ENCODE peak calls at places on chromosomes 2 and 18, in four cellular contexts. One of them, this sample, is unnamed. For H3K36me3, the result is how much of the 10 kb centered on the place peaks cover.

GRCh38 chr2:238924496-238925195 is 76.8 kb downstream of the TWIST2 start:
- DNase-seq in PC-9: no peak
- DNase-seq in hepatocyte: no peak
- DNase-seq in astrocyte: no peak
- DNase-seq in this sample: no peak

GRCh38 chr2:205524656-205525055 is 157.6 kb upstream of the NRP2 start:
- DNase-seq in PC-9: peak
- DNase-seq in astrocyte: no peak
- DNase-seq in hepatocyte: no peak
- DNase-seq in this sample: peak

GRCh38 chr2:155381446-155381845 is 683.0 kb downstream of the KCNJ3 start:
- DNase-seq in hepatocyte: no peak
- DNase-seq in astrocyte: no peak
- DNase-seq in PC-9: no peak
- DNase-seq in this sample: no peak

GRCh38 chr2:152411154-152411553 is 76.2 kb downstream of the FMNL2 start:
- DNase-seq in PC-9: no peak
- DNase-seq in hepatocyte: no peak
- DNase-seq in astrocyte: no peak
- DNase-seq in this sample: no peak

GRCh38 chr2:120701096-120701860 is 34.4 kb upstream of the GLI2 start:
- DNase-seq in PC-9: no peak
- DNase-seq in astrocyte: no peak
- DNase-seq in hepatocyte: no peak
- DNase-seq in this sample: no peak

GRCh38 chr2:240328526-240328925 is 106.9 kb upstream of the GPC1 start:
- DNase-seq in PC-9: no peak
- DNase-seq in astrocyte: no peak
- DNase-seq in hepatocyte: no peak
- DNase-seq in this sample: no peak

GRCh38 chr2:60882971-60883753 is 1.8 kb downstream of the REL start:
- DNase-seq in astrocyte: no peak
- DNase-seq in hepatocyte: peak
- DNase-seq in PC-9: no peak
- DNase-seq in this sample: peak

GRCh38 chr2:121202541-121203310 is 82.3 kb downstream of the TFCP2L1 start:
- DNase-seq in hepatocyte: no peak
- DNase-seq in PC-9: no peak
- DNase-seq in astrocyte: no peak
- DNase-seq in this sample: no peak

GRCh38 chr2:164710252-164710633 is 89.0 kb upstream of the GRB14 start:
- DNase-seq in hepatocyte: peak
- DNase-seq in astrocyte: peak
- DNase-seq in PC-9: no peak
- DNase-seq in this sample: no peak

GRCh38 chr2:234839285-234839684 is 112.5 kb upstream of the SH3BP4 start:
- DNase-seq in PC-9: peak
- DNase-seq in astrocyte: peak
- DNase-seq in hepatocyte: no peak
- DNase-seq in this sample: no peak

GRCh38 chr2:202965810-202966454 is 48.7 kb upstream of the NBEAL1 start:
- DNase-seq in hepatocyte: peak
- DNase-seq in astrocyte: peak
- DNase-seq in PC-9: no peak
- DNase-seq in this sample: peak

GRCh38 chr2:61471905-61472805 is 1.3 kb upstream of the USP34 start:
- DNase-seq in astrocyte: peak
- DNase-seq in hepatocyte: peak
- DNase-seq in PC-9: no peak
- DNase-seq in this sample: peak

GRCh38 chr2:132923787-132924186 is 253.8 kb upstream of the LYPD1 start:
- DNase-seq in PC-9: no peak
- DNase-seq in astrocyte: peak
- DNase-seq in hepatocyte: peak
- DNase-seq in this sample: peak

GRCh38 chr2:37764108-37764507 is 92.7 kb upstream of the CDC42EP3 start:
- DNase-seq in PC-9: no peak
- DNase-seq in hepatocyte: no peak
- DNase-seq in astrocyte: no peak
- DNase-seq in this sample: no peak

GRCh38 chr18:8301427-8302172 is 307.6 kb upstream of the RAB12 start:
- DNase-seq in astrocyte: peak
- DNase-seq in PC-9: no peak
- DNase-seq in hepatocyte: peak
- DNase-seq in this sample: no peak

GRCh38 chr2:158498043-158498748 is 41.4 kb downstream of the PKP4 start:
- DNase-seq in PC-9: no peak
- DNase-seq in astrocyte: peak
- DNase-seq in hepatocyte: no peak
- DNase-seq in this sample: no peak

GRCh38 chr2:113200236-113200635 is 26.5 kb downstream of the PSD4 start:
- DNase-seq in astrocyte: no peak
- DNase-seq in hepatocyte: no peak
- DNase-seq in PC-9: no peak
- DNase-seq in this sample: no peak

GRCh38 chr2:230184727-230185578 is 34.8 kb downstream of the SP110 start:
- DNase-seq in hepatocyte: no peak
- DNase-seq in astrocyte: peak
- DNase-seq in PC-9: no peak
- DNase-seq in this sample: no peak

GRCh38 chr2:208015475-208015874 is 9.9 kb downstream of the PLEKHM3 start:
- DNase-seq in astrocyte: no peak
- DNase-seq in hepatocyte: peak
- DNase-seq in PC-9: peak
- DNase-seq in this sample: no peak

GRCh38 chr2:133241231-133241575 is 327.1 kb downstream of the NCKAP5 start:
- DNase-seq in hepatocyte: no peak
- DNase-seq in PC-9: no peak
- DNase-seq in astrocyte: peak
- DNase-seq in this sample: no peak

GRCh38 chr2:52083214-52083613 is 1051.3 kb upstream of the NRXN1 start:
- DNase-seq in hepatocyte: no peak
- DNase-seq in astrocyte: no peak
- DNase-seq in PC-9: no peak
- DNase-seq in this sample: no peak

GRCh38 chr2:128441341-128442052 is 122.8 kb upstream of the HS6ST1 start:
- DNase-seq in astrocyte: no peak
- DNase-seq in PC-9: no peak
- DNase-seq in hepatocyte: no peak
- DNase-seq in this sample: no peak

GRCh38 chr2:45154144-45154543 is 144.9 kb upstream of the SIX2 start:
- DNase-seq in astrocyte: no peak
- DNase-seq in hepatocyte: no peak
- DNase-seq in PC-9: no peak
- DNase-seq in this sample: no peak

GRCh38 chr2:190344275-190344827 is 962 bp downstream of the INPP1 start:
- DNase-seq in hepatocyte: peak
- DNase-seq in PC-9: no peak
- DNase-seq in astrocyte: no peak
- DNase-seq in this sample: peak

GRCh38 chr2:240603081-240603835 is 16.7 kb downstream of the CAPN10 start:
- DNase-seq in PC-9: no peak
- DNase-seq in astrocyte: no peak
- DNase-seq in hepatocyte: no peak
- DNase-seq in this sample: no peak

GRCh38 chr18:58827425-58827824 is 37.3 kb upstream of the ZNF532 start:
- DNase-seq in PC-9: no peak
- DNase-seq in hepatocyte: no peak
- DNase-seq in astrocyte: no peak
- DNase-seq in this sample: no peak

GRCh38 chr2:227642691-227643090 is 23.9 kb upstream of the SCYGR5 start:
- DNase-seq in PC-9: no peak
- DNase-seq in astrocyte: peak
- DNase-seq in hepatocyte: no peak
- DNase-seq in this sample: no peak

GRCh38 chr2:222982010-222982908 is 69.7 kb upstream of the KCNE4 start:
- DNase-seq in astrocyte: peak
- DNase-seq in PC-9: peak
- DNase-seq in hepatocyte: peak
- DNase-seq in this sample: peak

GRCh38 chr2:195395351-195395750 is 261.7 kb upstream of the SLC39A10 start:
- DNase-seq in PC-9: no peak
- DNase-seq in hepatocyte: no peak
- DNase-seq in astrocyte: peak
- DNase-seq in this sample: no peak

GRCh38 chr2:62050456-62051045 is 145.1 kb downstream of the COMMD1 start:
- DNase-seq in hepatocyte: no peak
- DNase-seq in astrocyte: no peak
- DNase-seq in PC-9: no peak
- DNase-seq in this sample: no peak

GRCh38 chr18:79378416-79379250 is 17.1 kb upstream of the NFATC1 start:
- DNase-seq in PC-9: no peak
- DNase-seq in hepatocyte: peak
- DNase-seq in astrocyte: peak
- DNase-seq in this sample: peak

GRCh38 chr2:14634223-14634884 is 1.8 kb downstream of the LRATD1 start:
- DNase-seq in astrocyte: peak
- DNase-seq in PC-9: no peak
- DNase-seq in hepatocyte: peak
- DNase-seq in this sample: peak

GRCh38 chr2:14632133-14632936 is at the start of gene LRATD1:
- DNase-seq in hepatocyte: peak
- DNase-seq in PC-9: no peak
- DNase-seq in astrocyte: peak
- DNase-seq in this sample: peak

GRCh38 chr2:14633031-14633430 is 514 bp downstream of the LRATD1 start:
- DNase-seq in astrocyte: no peak
- DNase-seq in PC-9: no peak
- DNase-seq in hepatocyte: peak
- DNase-seq in this sample: peak

GRCh38 chr2:14634885-14635871 is 2.7 kb downstream of the LRATD1 start:
- DNase-seq in PC-9: peak
- DNase-seq in astrocyte: peak
- DNase-seq in hepatocyte: peak
- DNase-seq in this sample: peak

GRCh38 chr2:14633451-14634211 is 1.1 kb downstream of the LRATD1 start:
- DNase-seq in astrocyte: no peak
- DNase-seq in PC-9: no peak
- DNase-seq in hepatocyte: peak
- DNase-seq in this sample: no peak
- TF ChIP-seq EZH2 in astrocyte: no peak
- TF ChIP-seq EZH2 in PC-9: no peak
- TF ChIP-seq EZH2 in hepatocyte: no peak
- TF ChIP-seq EZH2 in this sample: no peak

GRCh38 chr2:224538739-224539138 is 46.4 kb downstream of the CUL3 start:
- DNase-seq in PC-9: no peak
- DNase-seq in hepatocyte: no peak
- DNase-seq in astrocyte: no peak
- DNase-seq in this sample: no peak
- H3K36me3 ChIP-seq in PC-9: half or more
- H3K36me3 ChIP-seq in hepatocyte: under half
- H3K36me3 ChIP-seq in astrocyte: under half
- H3K36me3 ChIP-seq in this sample: under half

GRCh38 chr2:173195100-173195499 is 119.5 kb downstream of the MAP3K20 start:
- DNase-seq in PC-9: no peak
- DNase-seq in astrocyte: no peak
- DNase-seq in hepatocyte: no peak
- DNase-seq in this sample: no peak
- H3K4me2 ChIP-seq in PC-9: no peak
- H3K4me2 ChIP-seq in astrocyte: no peak
- H3K4me2 ChIP-seq in hepatocyte: no peak
- H3K4me2 ChIP-seq in this sample: no peak

GRCh38 chr2:130839011-130839780 is 2.5 kb downstream of the ARHGEF4 start:
- DNase-seq in hepatocyte: no peak
- DNase-seq in astrocyte: no peak
- DNase-seq in PC-9: no peak
- DNase-seq in this sample: no peak

GRCh38 chr2:130837811-130838565 is 1.3 kb downstream of the ARHGEF4 start:
- DNase-seq in PC-9: no peak
- DNase-seq in astrocyte: no peak
- DNase-seq in hepatocyte: no peak
- DNase-seq in this sample: no peak

GRCh38 chr2:130835766-130836015 is 1.0 kb upstream of the ARHGEF4 start:
- DNase-seq in PC-9: no peak
- DNase-seq in hepatocyte: no peak
- DNase-seq in astrocyte: no peak
- DNase-seq in this sample: no peak

GRCh38 chr2:130836501-130837174 is at the start of gene ARHGEF4:
- DNase-seq in PC-9: peak
- DNase-seq in hepatocyte: peak
- DNase-seq in astrocyte: no peak
- DNase-seq in this sample: peak

DNA sequence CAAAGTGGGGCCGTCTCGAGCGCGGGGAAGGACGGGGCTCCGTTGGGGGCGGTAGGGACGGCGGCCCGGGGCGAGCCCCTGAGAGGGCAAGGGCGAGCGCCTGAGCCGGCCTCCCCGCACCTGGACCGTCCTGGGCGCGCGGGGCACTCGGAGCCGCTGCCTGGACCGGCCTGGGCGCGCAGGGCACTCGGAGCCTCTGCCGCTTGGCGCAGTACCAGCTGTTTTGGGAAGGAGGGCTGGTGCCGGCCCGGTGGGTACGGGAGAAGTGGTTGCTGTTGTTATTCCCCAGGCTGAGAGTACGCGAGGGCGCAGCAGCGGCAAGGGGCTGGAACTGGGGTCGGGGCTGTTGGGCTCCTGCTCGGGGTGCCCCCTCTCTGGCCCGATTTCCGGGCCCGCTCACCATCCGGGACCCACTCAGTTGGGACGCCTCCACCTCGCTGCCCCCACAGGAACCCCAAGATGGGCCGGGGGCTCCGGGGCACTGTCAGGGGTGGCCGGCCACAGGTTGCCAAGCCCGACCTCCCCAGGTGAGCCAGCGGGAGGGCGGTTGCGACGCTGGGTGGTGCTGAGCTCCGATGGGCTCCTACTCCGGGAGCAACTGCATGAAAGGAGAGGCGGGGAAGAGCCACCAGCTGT is 579 bp downstream of the ARHGEF4 start:
- DNase-seq in PC-9: no peak
- DNase-seq in hepatocyte: no peak
- DNase-seq in astrocyte: no peak
- DNase-seq in this sample: no peak
- TF ChIP-seq EZH2 in PC-9: no peak
- TF ChIP-seq EZH2 in hepatocyte: peak
- TF ChIP-seq EZH2 in astrocyte: peak
- TF ChIP-seq EZH2 in this sample: no peak

DNA sequence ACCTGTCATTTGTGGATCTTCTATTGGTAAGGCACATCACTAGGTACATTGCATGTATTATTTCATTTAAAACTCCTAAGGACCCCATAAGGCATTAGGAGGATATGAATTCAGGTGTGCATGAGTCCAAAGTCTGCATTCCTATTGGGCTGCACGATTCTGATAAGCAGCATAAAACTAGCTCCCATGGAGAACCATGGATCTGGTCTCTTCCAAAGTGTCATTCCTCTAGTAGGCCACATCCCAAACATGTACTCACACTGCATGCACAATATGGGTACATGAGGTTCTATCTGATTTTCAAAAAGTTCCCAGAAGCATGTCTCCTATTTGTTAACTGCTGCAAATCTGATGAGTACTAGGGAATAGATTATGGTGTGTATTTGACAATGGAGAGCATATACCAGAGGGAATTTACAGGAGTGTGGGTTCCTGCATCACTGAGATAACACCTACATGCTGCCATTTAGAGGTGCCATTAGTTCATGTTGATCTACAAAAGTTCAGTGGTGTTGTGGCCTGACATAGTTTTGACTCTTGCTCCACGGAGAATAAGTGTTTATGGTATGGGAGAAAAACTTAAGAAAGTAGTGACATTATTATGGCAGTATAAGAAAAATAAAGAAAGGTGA is 11.3 kb downstream of the CYTIP start:
- DNase-seq in hepatocyte: no peak
- DNase-seq in PC-9: no peak
- DNase-seq in astrocyte: no peak
- DNase-seq in this sample: no peak
- H3K36me3 ChIP-seq in hepatocyte: under half
- H3K36me3 ChIP-seq in PC-9: under half
- H3K36me3 ChIP-seq in astrocyte: under half
- H3K36me3 ChIP-seq in this sample: under half